ENCODE peak calls at places on chromosomes 7 and 10, in five cellular contexts. One of them, this sample, is unnamed.

GRCh38 chr10:71750124-71750841 is 23.0 kb downstream of the VSIR start:
- DNase-seq in CD8-positive, alpha-beta T cell: no peak
- DNase-seq in GM13976: no peak
- DNase-seq in pancreas: no peak
- DNase-seq in nephron progenitor cell: no peak
- DNase-seq in this sample: no peak

GRCh38 chr7:133484135-133484534 is 231.3 kb downstream of the EXOC4 start:
- DNase-seq in nephron progenitor cell: no peak
- DNase-seq in pancreas: no peak
- DNase-seq in CD8-positive, alpha-beta T cell: peak
- DNase-seq in GM13976: no peak
- DNase-seq in this sample: no peak

GRCh38 chr10:78784454-78785414 is 284.0 kb upstream of the ZMIZ1 start:
- DNase-seq in GM13976: no peak
- DNase-seq in pancreas: no peak
- DNase-seq in nephron progenitor cell: no peak
- DNase-seq in CD8-positive, alpha-beta T cell: no peak
- DNase-seq in this sample: no peak

GRCh38 chr10:114391599-114391998 is 12.7 kb downstream of the AFAP1L2 start:
- DNase-seq in nephron progenitor cell: no peak
- DNase-seq in GM13976: no peak
- DNase-seq in CD8-positive, alpha-beta T cell: no peak
- DNase-seq in pancreas: no peak
- DNase-seq in this sample: no peak

GRCh38 chr7:98795741-98796493 is 73.9 kb downstream of the TMEM130 start:
- DNase-seq in GM13976: peak
- DNase-seq in nephron progenitor cell: no peak
- DNase-seq in CD8-positive, alpha-beta T cell: no peak
- DNase-seq in pancreas: no peak
- DNase-seq in this sample: no peak

GRCh38 chr10:111440501-111440900 is 363.7 kb downstream of the ADRA2A start:
- DNase-seq in CD8-positive, alpha-beta T cell: no peak
- DNase-seq in pancreas: no peak
- DNase-seq in GM13976: no peak
- DNase-seq in nephron progenitor cell: no peak
- DNase-seq in this sample: no peak

GRCh38 chr10:98414578-98414931 is 427 bp downstream of the PYROXD2 start:
- DNase-seq in CD8-positive, alpha-beta T cell: no peak
- DNase-seq in pancreas: no peak
- DNase-seq in GM13976: peak
- DNase-seq in nephron progenitor cell: no peak
- DNase-seq in this sample: no peak

GRCh38 chr10:123354521-123354920 is 200.3 kb downstream of the BUB3 start:
- DNase-seq in GM13976: no peak
- DNase-seq in nephron progenitor cell: no peak
- DNase-seq in CD8-positive, alpha-beta T cell: no peak
- DNase-seq in pancreas: no peak
- DNase-seq in this sample: no peak

GRCh38 chr10:125340871-125341270 is 180.5 kb upstream of the CTBP2 start:
- DNase-seq in pancreas: no peak
- DNase-seq in CD8-positive, alpha-beta T cell: no peak
- DNase-seq in GM13976: no peak
- DNase-seq in nephron progenitor cell: no peak
- DNase-seq in this sample: no peak

GRCh38 chr10:77405771-77406241 is 231.8 kb downstream of the KCNMA1 start:
- DNase-seq in GM13976: peak
- DNase-seq in CD8-positive, alpha-beta T cell: no peak
- DNase-seq in pancreas: peak
- DNase-seq in nephron progenitor cell: peak
- DNase-seq in this sample: no peak

GRCh38 chr7:50448823-50449222 is 1.3 kb downstream of the FIGNL1 start:
- DNase-seq in GM13976: peak
- DNase-seq in pancreas: no peak
- DNase-seq in nephron progenitor cell: no peak
- DNase-seq in CD8-positive, alpha-beta T cell: no peak
- DNase-seq in this sample: no peak

GRCh38 chr7:77327932-77328628 is 88.1 kb downstream of the GSAP start:
- DNase-seq in nephron progenitor cell: no peak
- DNase-seq in GM13976: no peak
- DNase-seq in CD8-positive, alpha-beta T cell: no peak
- DNase-seq in pancreas: no peak
- DNase-seq in this sample: no peak

GRCh38 chr7:148537435-148537834 is 53.1 kb upstream of the C7orf33 start:
- DNase-seq in pancreas: no peak
- DNase-seq in GM13976: peak
- DNase-seq in CD8-positive, alpha-beta T cell: no peak
- DNase-seq in nephron progenitor cell: no peak
- DNase-seq in this sample: no peak

GRCh38 chr10:102400598-102401321 is 5.3 kb downstream of the NFKB2 start:
- DNase-seq in GM13976: no peak
- DNase-seq in nephron progenitor cell: no peak
- DNase-seq in pancreas: no peak
- DNase-seq in CD8-positive, alpha-beta T cell: no peak
- DNase-seq in this sample: no peak

GRCh38 chr7:3043544-3044395 is at the start of gene CARD11:
- DNase-seq in nephron progenitor cell: peak
- DNase-seq in GM13976: peak
- DNase-seq in pancreas: no peak
- DNase-seq in CD8-positive, alpha-beta T cell: peak
- DNase-seq in this sample: no peak

GRCh38 chr7:2360791-2361190 is 6.2 kb downstream of the EIF3B start:
- DNase-seq in GM13976: no peak
- DNase-seq in pancreas: no peak
- DNase-seq in nephron progenitor cell: no peak
- DNase-seq in CD8-positive, alpha-beta T cell: no peak
- DNase-seq in this sample: no peak

GRCh38 chr10:5751854-5752253 is 61.4 kb downstream of the GDI2 start:
- DNase-seq in CD8-positive, alpha-beta T cell: no peak
- DNase-seq in GM13976: no peak
- DNase-seq in pancreas: no peak
- DNase-seq in nephron progenitor cell: no peak
- DNase-seq in this sample: no peak

GRCh38 chr7:98284335-98285036 is 3.0 kb downstream of the BRI3 start:
- DNase-seq in nephron progenitor cell: no peak
- DNase-seq in GM13976: no peak
- DNase-seq in CD8-positive, alpha-beta T cell: no peak
- DNase-seq in pancreas: peak
- DNase-seq in this sample: peak

GRCh38 chr7:100384623-100385372 is 11.5 kb downstream of the PILRA start:
- DNase-seq in GM13976: no peak
- DNase-seq in pancreas: no peak
- DNase-seq in nephron progenitor cell: no peak
- DNase-seq in CD8-positive, alpha-beta T cell: no peak
- DNase-seq in this sample: no peak

GRCh38 chr10:182441-183201 is 47.4 kb downstream of the ZMYND11 start:
- DNase-seq in nephron progenitor cell: no peak
- DNase-seq in GM13976: peak
- DNase-seq in pancreas: no peak
- DNase-seq in CD8-positive, alpha-beta T cell: no peak
- DNase-seq in this sample: no peak

GRCh38 chr10:127853868-127854768 is 38.6 kb downstream of the CLRN3 start:
- DNase-seq in GM13976: peak
- DNase-seq in nephron progenitor cell: peak
- DNase-seq in pancreas: peak
- DNase-seq in CD8-positive, alpha-beta T cell: peak
- DNase-seq in this sample: no peak

GRCh38 chr10:116891208-116891607 is 41.9 kb downstream of the ENO4 start:
- DNase-seq in pancreas: no peak
- DNase-seq in GM13976: no peak
- DNase-seq in CD8-positive, alpha-beta T cell: no peak
- DNase-seq in nephron progenitor cell: no peak
- DNase-seq in this sample: no peak

GRCh38 chr7:110442386-110442837 is 648.5 kb upstream of the LRRN3 start:
- DNase-seq in pancreas: peak
- DNase-seq in CD8-positive, alpha-beta T cell: no peak
- DNase-seq in GM13976: peak
- DNase-seq in nephron progenitor cell: peak
- DNase-seq in this sample: no peak

GRCh38 chr10:73043766-73044377 is 52.8 kb downstream of the P4HA1 start:
- DNase-seq in CD8-positive, alpha-beta T cell: no peak
- DNase-seq in nephron progenitor cell: no peak
- DNase-seq in pancreas: no peak
- DNase-seq in GM13976: no peak
- DNase-seq in this sample: no peak

GRCh38 chr7:6705959-6706665 is 635 bp downstream of the ZNF12 start:
- DNase-seq in nephron progenitor cell: peak
- DNase-seq in CD8-positive, alpha-beta T cell: peak
- DNase-seq in pancreas: peak
- DNase-seq in GM13976: peak
- DNase-seq in this sample: peak

GRCh38 chr7:151340794-151341356 is 737 bp upstream of the NUB1 start:
- DNase-seq in CD8-positive, alpha-beta T cell: no peak
- DNase-seq in pancreas: no peak
- DNase-seq in GM13976: no peak
- DNase-seq in nephron progenitor cell: no peak
- DNase-seq in this sample: no peak

GRCh38 chr7:128215281-128215680 is 25.8 kb upstream of the LEP start:
- DNase-seq in CD8-positive, alpha-beta T cell: no peak
- DNase-seq in nephron progenitor cell: no peak
- DNase-seq in GM13976: no peak
- DNase-seq in pancreas: no peak
- DNase-seq in this sample: no peak

GRCh38 chr7:128215739-128216138 is 25.3 kb upstream of the LEP start:
- DNase-seq in GM13976: no peak
- DNase-seq in nephron progenitor cell: no peak
- DNase-seq in pancreas: no peak
- DNase-seq in CD8-positive, alpha-beta T cell: no peak
- DNase-seq in this sample: peak

GRCh38 chr7:128219646-128220045 is 21.4 kb upstream of the LEP start:
- DNase-seq in GM13976: no peak
- DNase-seq in CD8-positive, alpha-beta T cell: no peak
- DNase-seq in pancreas: no peak
- DNase-seq in nephron progenitor cell: no peak
- DNase-seq in this sample: no peak

GRCh38 chr7:128217030-128217805 is 23.9 kb upstream of the LEP start:
- DNase-seq in GM13976: no peak
- DNase-seq in pancreas: no peak
- DNase-seq in nephron progenitor cell: no peak
- DNase-seq in CD8-positive, alpha-beta T cell: no peak
- DNase-seq in this sample: peak

GRCh38 chr7:128217972-128218652 is 23.0 kb upstream of the LEP start:
- DNase-seq in pancreas: no peak
- DNase-seq in GM13976: no peak
- DNase-seq in nephron progenitor cell: no peak
- DNase-seq in CD8-positive, alpha-beta T cell: no peak
- DNase-seq in this sample: no peak
- TF ChIP-seq CTCF in pancreas: no peak
- TF ChIP-seq CTCF in GM13976: no peak
- TF ChIP-seq CTCF in nephron progenitor cell: peak
- TF ChIP-seq CTCF in CD8-positive, alpha-beta T cell: no peak
- TF ChIP-seq CTCF in this sample: peak

DNA sequence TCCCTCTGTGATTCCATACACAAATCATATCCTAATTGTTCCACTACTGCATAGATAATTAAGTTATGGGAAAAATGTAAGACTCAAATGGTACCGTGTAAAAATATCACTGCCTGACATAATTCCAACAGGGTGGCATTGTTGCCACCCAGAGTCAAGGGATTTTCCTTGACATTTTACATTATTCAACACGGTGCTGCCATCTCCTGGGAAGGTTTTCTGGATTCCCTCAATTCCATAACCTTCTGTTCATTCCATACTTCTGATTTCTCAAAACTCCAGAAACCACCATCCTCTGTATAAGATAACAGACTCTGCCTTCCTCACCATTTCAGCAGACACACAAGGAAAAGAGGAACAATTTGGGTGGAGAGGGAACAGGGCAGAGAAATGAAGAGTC is 495.9 kb downstream of the XPNPEP1 start:
- DNase-seq in GM13976: no peak
- DNase-seq in pancreas: no peak
- DNase-seq in nephron progenitor cell: no peak
- DNase-seq in CD8-positive, alpha-beta T cell: no peak
- DNase-seq in this sample: no peak
- TF ChIP-seq CTCF in GM13976: no peak
- TF ChIP-seq CTCF in pancreas: no peak
- TF ChIP-seq CTCF in nephron progenitor cell: no peak
- TF ChIP-seq CTCF in CD8-positive, alpha-beta T cell: no peak
- TF ChIP-seq CTCF in this sample: peak

DNA sequence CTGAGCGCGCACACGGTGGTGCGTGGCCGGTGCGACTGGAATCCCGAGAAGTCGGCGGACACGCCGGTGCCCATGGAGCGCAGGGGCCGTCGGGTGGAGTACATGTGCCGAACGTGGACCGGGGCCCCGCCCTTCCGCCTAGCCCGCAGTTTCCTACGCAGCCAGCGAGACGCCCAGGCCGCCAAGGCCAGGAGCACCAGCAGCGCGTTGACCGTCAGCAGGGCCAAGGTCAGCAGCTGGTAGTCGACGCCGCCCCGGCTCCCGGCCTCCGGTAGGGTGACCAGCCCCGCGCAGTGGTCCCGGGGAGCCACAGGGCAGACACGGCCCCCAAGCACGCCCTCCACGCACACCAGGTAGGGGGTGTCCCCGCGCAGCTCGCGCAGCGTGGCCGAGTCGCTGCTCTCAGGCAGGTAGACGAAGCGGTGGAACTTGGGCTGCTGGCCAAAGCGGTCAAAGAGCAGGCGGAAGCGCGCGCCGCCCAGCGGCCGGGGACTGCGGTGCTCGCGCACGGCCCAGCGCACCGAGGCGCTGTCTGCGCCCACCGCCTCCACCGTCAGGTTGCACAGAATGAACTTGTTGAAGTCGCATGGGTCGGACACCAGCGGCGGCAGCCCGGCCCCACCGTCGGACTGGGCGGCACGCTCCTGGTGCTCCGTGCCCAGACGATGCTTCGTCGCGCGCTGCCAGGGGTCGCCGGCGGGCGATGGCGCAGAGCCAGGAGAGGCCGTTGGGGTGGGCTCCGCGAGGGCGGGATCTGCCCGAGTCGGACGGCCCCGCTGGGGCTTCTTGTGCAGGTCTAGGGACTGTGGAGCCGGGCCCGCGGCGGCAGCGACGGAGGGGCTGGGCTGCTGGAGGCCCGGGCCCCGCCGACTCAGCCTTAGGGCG is 2.2 kb downstream of the TRIL start:
- DNase-seq in CD8-positive, alpha-beta T cell: peak
- DNase-seq in GM13976: peak
- DNase-seq in pancreas: peak
- DNase-seq in nephron progenitor cell: peak
- DNase-seq in this sample: no peak
- TF ChIP-seq CTCF in CD8-positive, alpha-beta T cell: no peak
- TF ChIP-seq CTCF in GM13976: peak
- TF ChIP-seq CTCF in pancreas: peak
- TF ChIP-seq CTCF in nephron progenitor cell: peak
- TF ChIP-seq CTCF in this sample: no peak

GRCh38 chr7:156811706-156812105 is 81.3 kb downstream of the LMBR1 start:
- DNase-seq in nephron progenitor cell: no peak
- DNase-seq in GM13976: no peak
- DNase-seq in CD8-positive, alpha-beta T cell: no peak
- DNase-seq in pancreas: no peak
- DNase-seq in this sample: no peak

GRCh38 chr7:156818133-156818532 is 74.8 kb downstream of the LMBR1 start:
- DNase-seq in pancreas: no peak
- DNase-seq in CD8-positive, alpha-beta T cell: no peak
- DNase-seq in nephron progenitor cell: no peak
- DNase-seq in GM13976: no peak
- DNase-seq in this sample: no peak

GRCh38 chr7:156820445-156821063 is 72.4 kb downstream of the LMBR1 start:
- DNase-seq in GM13976: no peak
- DNase-seq in pancreas: no peak
- DNase-seq in nephron progenitor cell: no peak
- DNase-seq in CD8-positive, alpha-beta T cell: no peak
- DNase-seq in this sample: no peak

GRCh38 chr7:156819733-156820295 is 73.2 kb downstream of the LMBR1 start:
- DNase-seq in GM13976: no peak
- DNase-seq in nephron progenitor cell: no peak
- DNase-seq in CD8-positive, alpha-beta T cell: no peak
- DNase-seq in pancreas: no peak
- DNase-seq in this sample: no peak

GRCh38 chr7:156816943-156817572 is 75.9 kb downstream of the LMBR1 start:
- DNase-seq in CD8-positive, alpha-beta T cell: no peak
- DNase-seq in pancreas: no peak
- DNase-seq in nephron progenitor cell: no peak
- DNase-seq in GM13976: peak
- DNase-seq in this sample: no peak
- TF ChIP-seq CTCF in CD8-positive, alpha-beta T cell: peak
- TF ChIP-seq CTCF in pancreas: no peak
- TF ChIP-seq CTCF in nephron progenitor cell: peak
- TF ChIP-seq CTCF in GM13976: peak
- TF ChIP-seq CTCF in this sample: peak

This sample was measured in chondrocyte.